ENCODE peak calls at places on chromosome 1, in nine cellular contexts. V, I, X, K, E, W, P, S and D are unnamed samples.
A peak's percentile ranks its signal among the peaks of the same experiment; 100 is the strongest.

GRCh38 chr1:15803380-15803779 is 4.1 kb downstream of the UQCRHL start:
- DNase-seq in P (peak; percentile 10), E (peak; percentile 41), V (peak; percentile 48), S (no peak), K (peak; percentile 38), X (no peak), I (no peak), W (no peak), D (peak; percentile 42)

GRCh38 chr1:39478536-39478935 is 12.9 kb upstream of the BMP8A start:
- DNase-seq in P (no peak), K (no peak), I (no peak), W (no peak), X (no peak), S (no peak), V (no peak), E (no peak), D (no peak)

GRCh38 chr1:27862004-27862403 is 10.3 kb upstream of the THEMIS2 start:
- DNase-seq in E (no peak), V (no peak), P (no peak), W (no peak), K (no peak), S (no peak), X (no peak), I (no peak), D (no peak)

GRCh38 chr1:60245371-60245770 is 171.8 kb upstream of the C1orf87 start:
- DNase-seq in I (no peak), P (no peak), E (no peak), S (no peak), V (no peak), K (no peak), W (no peak), X (no peak), D (no peak)

GRCh38 chr1:212078826-212079225 is 43.3 kb downstream of the DTL start:
- DNase-seq in V (no peak), S (no peak), X (no peak), P (no peak), E (no peak), K (no peak), I (no peak), W (no peak), D (no peak)

GRCh38 chr1:153752561-153753195 is 22.5 kb upstream of the SLC27A3 start:
- DNase-seq in E (peak; percentile 93), X (peak; percentile 79), I (no peak), P (no peak), K (peak; percentile 79), W (no peak), V (no peak), S (no peak), D (no peak)

GRCh38 chr1:3687509-3687908 is 35.2 kb downstream of the TP73 start:
- DNase-seq in P (no peak), K (no peak), I (no peak), X (no peak), W (no peak), E (no peak), V (no peak), S (no peak), D (no peak)

GRCh38 chr1:234602334-234603220 is 7.4 kb downstream of the IRF2BP2 start:
- DNase-seq in X (no peak), P (no peak), E (peak; percentile 88), I (peak; percentile 53), S (no peak), V (peak; percentile 95), W (no peak), K (peak; percentile 98), D (peak; percentile 39)

GRCh38 chr1:164688791-164689190 is 129.8 kb downstream of the PBX1 start:
- DNase-seq in P (no peak), K (no peak), I (no peak), V (no peak), S (no peak), E (no peak), W (no peak), X (no peak), D (no peak)

GRCh38 chr1:222182641-222183040 is 365.3 kb downstream of the HHIPL2 start:
- DNase-seq in K (peak; percentile 69), V (no peak), X (no peak), S (no peak), E (no peak), P (no peak), W (no peak), I (no peak), D (no peak)

GRCh38 chr1:212135166-212135565 is 99.6 kb downstream of the DTL start:
- DNase-seq in P (no peak), E (no peak), S (no peak), X (no peak), I (no peak), K (no peak), W (no peak), V (no peak), D (no peak)

DNA sequence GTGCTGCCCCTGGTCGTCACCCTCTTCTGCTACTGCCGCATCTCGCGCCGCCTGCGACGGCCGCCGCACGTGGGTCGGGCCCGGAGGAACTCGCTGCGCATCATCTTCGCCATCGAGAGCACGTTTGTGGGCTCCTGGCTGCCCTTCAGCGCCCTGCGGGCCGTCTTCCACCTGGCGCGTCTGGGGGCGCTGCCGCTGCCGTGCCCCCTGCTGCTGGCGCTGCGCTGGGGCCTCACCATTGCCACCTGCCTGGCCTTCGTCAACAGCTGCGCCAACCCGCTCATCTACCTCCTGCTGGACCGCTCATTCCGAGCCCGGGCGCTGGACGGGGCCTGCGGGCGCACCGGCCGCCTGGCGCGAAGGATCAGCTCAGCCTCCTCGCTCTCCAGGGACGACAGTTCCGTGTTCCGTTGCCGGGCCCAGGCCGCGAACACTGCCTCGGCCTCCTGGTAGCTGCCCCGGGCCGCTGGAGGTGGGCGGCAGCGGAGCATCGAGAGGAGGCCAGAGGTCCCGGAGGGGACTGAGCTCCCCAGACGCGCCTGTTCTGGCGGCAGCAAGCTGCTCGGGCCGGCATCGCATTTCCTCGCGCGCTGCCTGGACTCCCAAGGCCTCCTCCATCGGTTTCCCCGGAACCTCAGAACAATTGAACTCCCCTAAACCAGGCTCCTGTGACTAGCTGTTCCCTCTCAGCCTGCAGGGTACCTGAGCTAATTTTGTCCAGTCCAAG is 1.1 kb downstream of the GPR25 start:
- DNase-seq in K (no peak), X (no peak), S (no peak), W (no peak), V (no peak), E (peak; percentile 10), I (no peak), P (no peak), D (no peak)
- H3K27me3 ChIP-seq in K (peaks cover 77% of the 10 kb centered on the region), X (no peaks in the 10 kb centered on the region), S (no peaks in the 10 kb centered on the region), W (peaks cover 9% of the 10 kb centered on the region), V (peaks cover 14% of the 10 kb centered on the region), E (no peaks in the 10 kb centered on the region), I (no peaks in the 10 kb centered on the region), P (no peaks in the 10 kb centered on the region), D (peaks cover 10% of the 10 kb centered on the region)

GRCh38 chr1:17950728-17951127 is 156.9 kb upstream of the IGSF21 start:
- DNase-seq in X (no peak), K (no peak), V (no peak), I (no peak), W (no peak), E (no peak), S (no peak), P (no peak), D (no peak)
- H3K27me3 ChIP-seq in X (no peaks in the 10 kb centered on the region), K (no peaks in the 10 kb centered on the region), V (peaks cover 33% of the 10 kb centered on the region), I (no peaks in the 10 kb centered on the region), W (no peaks in the 10 kb centered on the region), E (no peaks in the 10 kb centered on the region), S (no peaks in the 10 kb centered on the region), P (no peaks in the 10 kb centered on the region), D (no peaks in the 10 kb centered on the region)

GRCh38 chr1:76881726-76882125 is 14.4 kb downstream of the ST6GALNAC5 start:
- DNase-seq in V (no peak), P (no peak), E (no peak), S (no peak), K (no peak), W (no peak), I (no peak), X (no peak), D (no peak)
- H3K27me3 ChIP-seq in V (no peaks in the 10 kb centered on the region), P (no peaks in the 10 kb centered on the region), E (no peaks in the 10 kb centered on the region), S (no peaks in the 10 kb centered on the region), K (no peaks in the 10 kb centered on the region), W (no peaks in the 10 kb centered on the region), I (no peaks in the 10 kb centered on the region), X (no peaks in the 10 kb centered on the region), D (no peaks in the 10 kb centered on the region)

DNA sequence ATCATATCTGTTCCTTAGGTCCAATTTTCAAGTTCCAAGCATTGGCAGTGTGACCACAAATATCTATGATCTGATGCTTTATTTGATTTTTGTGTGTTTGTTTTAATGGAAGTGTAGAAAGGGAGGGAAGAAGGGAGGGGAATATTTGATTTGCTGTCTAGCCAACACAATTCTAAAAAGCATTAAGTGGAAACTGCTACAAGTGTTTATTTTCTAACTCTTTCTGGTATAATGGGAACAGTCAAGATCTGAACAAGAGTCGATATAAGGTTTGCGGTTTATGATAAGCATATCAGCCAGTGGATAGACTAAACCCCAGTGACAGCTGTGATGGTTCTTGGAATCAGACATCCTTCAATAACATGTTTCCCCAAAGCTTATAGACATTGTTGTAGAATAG is 267.8 kb upstream of the SNX7 start:
- DNase-seq in X (no peak), W (no peak), E (no peak), P (no peak), S (no peak), I (no peak), V (no peak), K (no peak), D (no peak)
- H3K27me3 ChIP-seq in X (no peaks in the 10 kb centered on the region), W (no peaks in the 10 kb centered on the region), E (no peaks in the 10 kb centered on the region), P (no peaks in the 10 kb centered on the region), S (no peaks in the 10 kb centered on the region), I (no peaks in the 10 kb centered on the region), V (no peaks in the 10 kb centered on the region), K (no peaks in the 10 kb centered on the region), D (no peaks in the 10 kb centered on the region)

DNA sequence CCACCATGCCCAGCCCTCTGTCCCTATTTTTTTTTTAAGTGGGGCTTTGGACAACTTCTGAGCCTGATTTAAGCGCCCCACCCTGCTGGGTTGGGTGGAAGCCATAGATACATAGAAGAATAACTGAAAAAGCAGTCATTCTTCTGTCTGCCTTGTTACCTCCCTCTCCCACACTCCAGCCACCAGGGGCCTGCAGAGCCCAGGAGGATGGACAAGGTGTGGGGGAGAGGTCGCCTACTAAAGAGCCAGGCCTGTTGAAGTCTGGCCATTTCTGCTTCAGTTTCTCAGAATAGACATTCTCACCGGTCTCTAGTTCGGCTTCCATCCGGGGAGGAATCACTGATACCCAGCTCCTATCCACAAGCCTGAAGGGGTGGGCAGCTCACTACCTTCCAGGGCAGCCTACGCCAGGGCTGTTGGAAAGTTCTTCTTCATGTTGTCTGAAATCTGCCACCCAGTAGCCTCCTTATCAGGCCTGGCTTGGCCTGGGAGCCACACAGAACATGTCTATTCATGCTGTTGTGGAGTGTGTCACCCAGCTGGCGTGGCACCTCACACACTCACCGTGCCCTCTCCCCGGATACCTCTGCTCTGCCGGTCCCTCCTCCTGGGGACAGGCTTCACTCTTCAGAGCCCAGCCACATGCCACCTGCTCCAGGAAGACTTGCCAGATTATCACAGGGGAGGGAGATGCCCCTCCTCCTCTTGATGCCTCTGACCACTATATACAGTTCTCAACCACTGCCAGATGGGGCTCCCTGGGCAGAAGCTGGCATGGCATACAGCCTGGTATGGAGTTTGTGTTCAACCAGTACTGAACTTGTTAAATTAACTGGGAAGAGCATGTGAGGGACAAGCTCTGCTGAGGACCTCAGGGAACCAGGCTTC is 27.6 kb downstream of the KNCN start:
- DNase-seq in P (no peak), S (no peak), W (no peak), X (no peak), E (no peak), K (no peak), V (no peak), I (no peak), D (no peak)
- H3K27me3 ChIP-seq in P (no peaks in the 10 kb centered on the region), S (no peaks in the 10 kb centered on the region), W (peaks cover 6% of the 10 kb centered on the region), X (no peaks in the 10 kb centered on the region), E (peaks cover 45% of the 10 kb centered on the region), K (peaks cover 31% of the 10 kb centered on the region), V (peaks cover 43% of the 10 kb centered on the region), I (no peaks in the 10 kb centered on the region), D (no peaks in the 10 kb centered on the region)